ENCODE peak calls at places on chromosomes 11 and 22, in ten cellular contexts. T is body of pancreas, U is HL-60, M is heart right ventricle, J is right lobe of liver, R is astrocyte of the cerebellum, O is fibroblast of mammary gland, N is heart left ventricle, H is suprapubic skin, G is fibroblast of pulmonary artery. B is an unnamed sample.

GRCh38 chr11:20080032-20080685 is 80.1 kb downstream of the DBX1 start:
- DNase-seq in R (no peak), N (no peak), M (no peak), O (no peak), G (no peak), J (no peak), T (no peak), H (no peak), U (no peak), B (no peak)

GRCh38 chr22:44755000-44755399 is 2.6 kb downstream of the ARHGAP8 start:
- DNase-seq in M (no peak), O (no peak), U (no peak), T (no peak), H (no peak), J (no peak), N (no peak), G (no peak), R (no peak), B (no peak)

GRCh38 chr11:83162377-83162776 is 5.4 kb downstream of the PCF11 start:
- DNase-seq in G (no peak), M (no peak), R (peak; percentile 5), T (no peak), U (no peak), N (no peak), H (no peak), J (no peak), O (peak; percentile 14), B (no peak)

GRCh38 chr22:27842994-27843431 is 41.5 kb upstream of the MN1 start:
- DNase-seq in G (no peak), N (no peak), U (no peak), T (no peak), M (no peak), H (no peak), O (peak; percentile 56), R (no peak), J (no peak), B (peak; percentile 26)

GRCh38 chr22:40055143-40055926 is 60.6 kb downstream of the FAM83F start:
- DNase-seq in T (no peak), U (no peak), M (no peak), N (no peak), J (no peak), G (no peak), O (no peak), H (no peak), R (no peak), B (no peak)

GRCh38 chr11:56885182-56885581 is 103.5 kb upstream of the OR5AK2 start:
- DNase-seq in J (no peak), T (peak; percentile 60), M (no peak), O (no peak), U (no peak), N (no peak), H (no peak), G (no peak), R (no peak), B (no peak)

GRCh38 chr11:12122083-12122482 is 11.7 kb downstream of the MICAL2 start:
- DNase-seq in U (no peak), H (no peak), R (no peak), G (peak; percentile 29), J (no peak), N (no peak), O (no peak), T (peak; percentile 68), M (no peak), B (no peak)

GRCh38 chr11:45662665-45663485 is 2.5 kb downstream of the CHST1 start:
- DNase-seq in J (no peak), U (no peak), R (peak; percentile 76), T (no peak), N (no peak), G (peak; percentile 93), H (no peak), O (peak; percentile 92), M (no peak), B (peak; percentile 43)

GRCh38 chr11:16356751-16357365 is 512 bp upstream of the SOX6 start:
- DNase-seq in O (no peak), T (no peak), N (peak; percentile 40), M (peak; percentile 61), G (no peak), R (peak; percentile 12), U (no peak), J (no peak), H (no peak), B (no peak)

GRCh38 chr11:84524422-84525051 is 1102.6 kb downstream of the DLG2 start:
- DNase-seq in U (no peak), H (no peak), R (peak; percentile 4), T (no peak), O (peak; percentile 65), N (no peak), J (no peak), M (no peak), G (peak; percentile 61), B (no peak)

GRCh38 chr11:66104057-66104638 is 34.1 kb downstream of the PACS1 start:
- DNase-seq in U (no peak), G (no peak), J (no peak), N (no peak), M (no peak), H (no peak), T (no peak), O (no peak), R (no peak), B (no peak)
- TF ChIP-seq CTCF in U (no peak), G (no peak), J (no peak), N (no peak), M (no peak), H (no peak), T (no peak), O (no peak), R (no peak), B (no peak)

DNA sequence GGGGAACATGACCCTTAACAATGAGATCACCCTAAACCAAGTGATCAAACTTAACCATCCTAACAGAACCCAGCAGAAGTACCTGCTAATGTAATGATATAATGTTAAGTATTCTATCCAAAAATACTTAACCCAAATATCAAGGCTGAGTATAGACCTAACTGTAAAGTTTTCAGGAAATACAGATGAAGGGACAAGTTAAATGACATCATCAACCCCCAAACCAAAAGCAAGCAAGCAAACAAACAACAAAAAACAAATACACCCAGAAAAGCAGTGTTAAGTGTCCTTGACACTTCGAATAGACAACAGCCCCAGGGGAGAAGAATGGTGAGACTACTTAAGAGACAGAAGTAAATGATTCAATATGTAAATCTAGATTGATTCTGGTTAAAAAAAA is 2.7 kb downstream of the CSTF3 start:
- DNase-seq in U (no peak), T (no peak), H (no peak), G (no peak), M (no peak), J (no peak), R (no peak), N (no peak), O (no peak), B (no peak)
- H3K4me3 ChIP-seq in U (no peak overlapping the region), T (no peak overlapping the region), H (no peak overlapping the region), G (no peak overlapping the region), M (no peak overlapping the region), J (no peak overlapping the region), R (no peak overlapping the region), N (no peak overlapping the region), O (no peak overlapping the region), B (peak overlapping the region; percentile 82)

GRCh38 chr11:64809781-64810241 is 540 bp downstream of the MEN1 start:
- DNase-seq in U (no peak), T (peak; percentile 78), M (no peak), J (peak; percentile 54), H (no peak), G (peak; percentile 3), O (no peak), N (no peak), R (no peak), B (no peak)
- TF ChIP-seq CTCF in U (no peak), T (no peak), M (no peak), J (no peak), H (no peak), G (no peak), O (no peak), N (no peak), R (no peak), B (no peak)

DNA sequence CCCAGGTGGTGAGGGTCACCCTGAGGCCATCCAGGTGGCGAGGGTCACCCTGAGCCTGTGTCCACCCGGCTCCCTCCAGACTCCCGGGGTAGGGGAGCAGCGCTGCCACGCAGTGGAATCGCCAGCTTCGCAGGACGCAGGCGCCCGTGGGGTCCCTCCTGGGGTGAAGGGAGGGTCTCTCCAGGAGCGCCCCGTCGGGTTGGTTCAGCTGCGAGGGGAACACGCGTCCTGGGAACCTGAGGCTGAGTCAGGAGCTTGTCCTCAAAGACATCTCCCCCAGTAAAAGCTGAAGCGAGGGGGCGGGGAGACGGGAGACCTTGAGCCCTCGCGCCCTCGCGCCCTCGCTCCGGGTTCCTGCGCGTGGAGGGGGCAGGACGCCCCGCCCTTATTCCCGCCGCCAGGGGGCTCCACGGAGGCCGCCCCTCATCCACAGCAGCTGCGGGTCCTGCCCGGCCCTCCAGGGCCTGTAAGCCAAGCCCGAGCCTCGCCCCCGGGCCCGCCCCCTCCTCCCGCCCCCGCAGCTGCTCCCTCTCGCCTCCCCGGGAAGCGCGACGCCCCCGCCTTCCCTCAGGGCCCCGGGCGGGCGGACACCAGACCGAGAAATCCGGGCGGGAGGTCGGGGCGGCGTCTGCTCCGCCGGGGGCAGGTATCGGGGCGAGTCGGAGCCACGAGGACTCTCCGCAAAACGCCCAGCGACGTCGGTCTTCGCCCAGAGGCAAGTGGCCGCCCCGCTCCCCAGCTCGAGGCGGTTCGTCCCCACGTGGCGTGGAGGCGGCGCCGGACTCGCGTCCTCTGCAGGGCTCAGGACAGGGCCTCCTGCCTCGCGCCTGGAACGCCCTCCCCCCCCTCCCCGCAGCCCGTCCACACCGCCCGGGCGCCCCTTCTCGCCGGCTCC is 22.8 kb downstream of the PIM3 start:
- DNase-seq in U (no peak), H (peak; percentile 72), J (peak; percentile 33), T (peak; percentile 30), O (no peak), G (no peak), R (no peak), M (no peak), N (peak; percentile 18), B (no peak)
- H3K4me3 ChIP-seq in U (no peak overlapping the region), H (peak overlapping the region; percentile 32), J (no peak overlapping the region), T (no peak overlapping the region), O (no peak overlapping the region), G (no peak overlapping the region), R (no peak overlapping the region), M (peak overlapping the region; percentile 35), N (peak overlapping the region; percentile 42), B (no peak overlapping the region)

DNA sequence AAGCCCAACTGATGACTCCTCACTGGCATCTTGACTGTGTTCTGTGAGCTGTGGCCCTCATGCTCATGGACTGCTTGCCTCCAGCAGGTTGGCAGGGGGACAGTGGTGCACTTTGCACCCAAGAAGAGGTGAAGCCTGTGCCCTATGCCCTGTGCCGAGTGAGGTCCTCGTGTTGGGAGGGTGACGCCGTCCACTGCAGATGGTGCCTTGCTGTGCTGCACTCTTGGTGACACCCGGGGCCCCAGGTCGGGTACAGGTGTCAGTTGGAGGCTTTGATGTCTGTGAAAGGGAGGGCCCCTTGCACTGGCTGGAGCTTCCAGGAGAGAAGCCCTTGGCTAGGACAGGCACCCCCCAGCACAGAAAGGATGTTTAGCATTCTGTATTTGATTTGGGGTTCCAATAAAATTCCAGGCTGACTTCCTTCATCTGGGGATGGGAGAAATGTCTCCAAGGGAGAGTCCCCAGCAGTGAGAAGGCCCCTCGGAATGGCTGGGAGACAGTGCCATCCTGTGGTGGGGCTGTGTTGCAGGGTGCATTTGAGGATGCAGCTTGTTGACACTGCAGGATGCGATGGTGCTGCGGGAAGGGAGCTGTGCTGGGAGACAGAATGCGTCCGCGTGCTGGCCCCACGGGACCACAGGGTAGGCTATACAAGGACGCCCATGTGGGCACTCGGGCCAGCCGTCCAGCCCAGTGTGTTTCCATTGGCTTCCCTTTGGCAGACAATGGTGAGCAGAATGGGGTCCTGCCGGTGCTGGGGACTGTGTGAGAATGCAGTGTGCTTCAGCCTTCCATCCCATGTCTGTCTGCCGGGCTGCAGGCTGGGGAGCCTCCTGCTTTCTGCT is 2.5 kb upstream of the ZDHHC8 start:
- DNase-seq in U (peak; percentile 50), M (no peak), N (no peak), J (peak; percentile 65), T (peak; percentile 55), O (peak; percentile 53), G (peak; percentile 30), H (no peak), R (no peak), B (no peak)
- TF ChIP-seq CTCF in U (peak; percentile 61), M (peak; percentile 35), N (peak; percentile 28), J (peak; percentile 59), T (peak; percentile 40), O (peak; percentile 48), G (peak; percentile 36), H (no peak), R (no peak), B (peak; percentile 54)

B was measured in HFF-Myc.